ENCODE peak calls at places on chromosome 12, in seven cellular contexts. One of them, this sample, is unnamed.

GRCh38 chr12:67704071-67704470 is 55.5 kb downstream of the DYRK2 start:
- DNase-seq in kidney epithelial cell: no peak
- DNase-seq in ovary: no peak
- DNase-seq in nephron progenitor cell: no peak
- DNase-seq in left ventricle myocardium inferior: no peak
- DNase-seq in RWPE1: no peak
- DNase-seq in astrocyte: no peak
- DNase-seq in this sample: no peak

GRCh38 chr12:84508943-84509342 is 403.7 kb downstream of the SLC6A15 start:
- DNase-seq in ovary: no peak
- DNase-seq in RWPE1: peak; percentile 31
- DNase-seq in astrocyte: no peak
- DNase-seq in kidney epithelial cell: no peak
- DNase-seq in left ventricle myocardium inferior: peak; percentile 32
- DNase-seq in nephron progenitor cell: no peak
- DNase-seq in this sample: no peak

GRCh38 chr12:3155710-3156386 is 78.7 kb downstream of the TSPAN9 start:
- DNase-seq in RWPE1: no peak
- DNase-seq in left ventricle myocardium inferior: no peak
- DNase-seq in ovary: no peak
- DNase-seq in nephron progenitor cell: no peak
- DNase-seq in kidney epithelial cell: no peak
- DNase-seq in astrocyte: no peak
- DNase-seq in this sample: no peak

GRCh38 chr12:120264511-120265202 is 873 bp downstream of the PXN start:
- DNase-seq in nephron progenitor cell: no peak
- DNase-seq in RWPE1: peak; percentile 89
- DNase-seq in kidney epithelial cell: no peak
- DNase-seq in left ventricle myocardium inferior: no peak
- DNase-seq in ovary: no peak
- DNase-seq in astrocyte: no peak
- DNase-seq in this sample: peak; percentile 31

GRCh38 chr12:29649722-29650121 is 134.0 kb downstream of the TMTC1 start:
- DNase-seq in ovary: no peak
- DNase-seq in kidney epithelial cell: no peak
- DNase-seq in RWPE1: no peak
- DNase-seq in nephron progenitor cell: no peak
- DNase-seq in astrocyte: no peak
- DNase-seq in left ventricle myocardium inferior: no peak
- DNase-seq in this sample: no peak

GRCh38 chr12:109541412-109541725 is 31.9 kb downstream of the MMAB start:
- DNase-seq in astrocyte: no peak
- DNase-seq in nephron progenitor cell: no peak
- DNase-seq in RWPE1: no peak
- DNase-seq in ovary: no peak
- DNase-seq in kidney epithelial cell: no peak
- DNase-seq in left ventricle myocardium inferior: no peak
- DNase-seq in this sample: no peak

GRCh38 chr12:26523708-26524150 is 309.3 kb downstream of the ITPR2 start:
- DNase-seq in ovary: peak; percentile 92
- DNase-seq in RWPE1: peak; percentile 44
- DNase-seq in nephron progenitor cell: no peak
- DNase-seq in kidney epithelial cell: peak; percentile 43
- DNase-seq in astrocyte: peak; percentile 91
- DNase-seq in left ventricle myocardium inferior: peak; percentile 82
- DNase-seq in this sample: no peak

GRCh38 chr12:55001198-55001827 is 16.8 kb upstream of the TESPA1 start:
- DNase-seq in nephron progenitor cell: no peak
- DNase-seq in ovary: no peak
- DNase-seq in left ventricle myocardium inferior: no peak
- DNase-seq in kidney epithelial cell: no peak
- DNase-seq in astrocyte: no peak
- DNase-seq in RWPE1: no peak
- DNase-seq in this sample: no peak

GRCh38 chr12:50224026-50224692 is 57.0 kb upstream of the CERS5 start:
- DNase-seq in left ventricle myocardium inferior: no peak
- DNase-seq in ovary: no peak
- DNase-seq in astrocyte: peak; percentile 71
- DNase-seq in kidney epithelial cell: peak; percentile 85
- DNase-seq in nephron progenitor cell: no peak
- DNase-seq in RWPE1: peak; percentile 64
- DNase-seq in this sample: peak; percentile 68

GRCh38 chr12:3097836-3098235 is 20.7 kb downstream of the TSPAN9 start:
- DNase-seq in ovary: no peak
- DNase-seq in astrocyte: no peak
- DNase-seq in kidney epithelial cell: no peak
- DNase-seq in RWPE1: no peak
- DNase-seq in nephron progenitor cell: peak; percentile 35
- DNase-seq in left ventricle myocardium inferior: no peak
- DNase-seq in this sample: no peak

GRCh38 chr12:70724444-70724843 is 87.2 kb upstream of the PTPRB start:
- DNase-seq in astrocyte: no peak
- DNase-seq in kidney epithelial cell: no peak
- DNase-seq in ovary: no peak
- DNase-seq in nephron progenitor cell: no peak
- DNase-seq in RWPE1: no peak
- DNase-seq in left ventricle myocardium inferior: no peak
- DNase-seq in this sample: no peak
- TF ChIP-seq CTCF in astrocyte: no peak
- TF ChIP-seq CTCF in kidney epithelial cell: peak; percentile 28
- TF ChIP-seq CTCF in ovary: no peak
- TF ChIP-seq CTCF in nephron progenitor cell: peak; percentile 10
- TF ChIP-seq CTCF in RWPE1: no peak
- TF ChIP-seq CTCF in left ventricle myocardium inferior: peak; percentile 47
- TF ChIP-seq CTCF in this sample: peak; percentile 18

DNA sequence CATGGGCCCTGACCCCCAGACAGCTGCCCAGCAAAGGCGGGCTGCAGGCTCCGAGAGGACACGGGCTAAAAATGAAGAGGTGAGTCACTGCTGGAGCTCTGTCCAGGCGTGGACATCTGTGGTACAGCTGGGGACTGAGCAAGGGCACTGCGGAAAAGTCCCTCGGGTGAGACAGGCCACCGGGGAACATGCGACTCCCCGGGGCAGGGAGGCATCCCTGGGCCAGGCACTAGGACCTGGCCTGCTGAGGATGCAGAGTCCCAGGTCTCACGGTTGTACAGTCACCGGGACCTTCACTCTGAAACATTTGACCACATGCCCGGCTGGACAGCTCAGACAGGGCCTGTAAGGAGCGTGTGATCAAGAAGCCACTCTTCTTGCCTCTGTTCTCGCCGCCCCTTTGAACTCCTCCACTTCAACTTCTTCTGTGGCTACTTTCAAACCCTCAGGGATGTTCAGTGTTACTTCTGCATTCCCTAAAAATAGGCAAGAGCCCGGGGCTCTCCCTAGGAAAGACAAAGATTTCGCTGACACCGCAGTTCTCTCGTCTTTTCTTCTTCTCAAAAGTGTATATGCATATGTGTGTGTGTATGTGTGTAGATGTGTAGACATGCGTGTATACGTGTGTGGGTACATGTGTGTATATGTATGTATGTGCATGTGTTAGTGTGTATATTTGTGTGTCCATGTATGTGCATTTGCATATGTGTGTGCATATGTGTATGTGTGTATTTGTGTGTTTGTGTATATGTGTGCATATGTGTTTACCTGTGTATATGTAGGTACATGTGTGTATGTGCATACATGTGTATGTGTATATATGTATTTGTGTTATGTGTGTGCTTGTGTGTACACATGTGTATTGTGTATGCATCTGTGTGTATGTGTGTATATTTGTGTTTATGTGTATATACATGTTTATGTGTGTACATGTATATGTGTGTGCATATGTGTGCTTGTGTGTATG is 5.0 kb upstream of the RFLNA start:
- DNase-seq in RWPE1: no peak
- DNase-seq in astrocyte: peak; percentile 57
- DNase-seq in ovary: no peak
- DNase-seq in kidney epithelial cell: no peak
- DNase-seq in left ventricle myocardium inferior: no peak
- DNase-seq in nephron progenitor cell: no peak
- DNase-seq in this sample: no peak
- TF ChIP-seq CTCF in RWPE1: no peak
- TF ChIP-seq CTCF in astrocyte: no peak
- TF ChIP-seq CTCF in ovary: no peak
- TF ChIP-seq CTCF in kidney epithelial cell: no peak
- TF ChIP-seq CTCF in left ventricle myocardium inferior: no peak
- TF ChIP-seq CTCF in nephron progenitor cell: no peak
- TF ChIP-seq CTCF in this sample: no peak

GRCh38 chr12:96989916-96990315 is 82.9 kb downstream of the NEDD1 start:
- DNase-seq in nephron progenitor cell: peak; percentile 28
- DNase-seq in left ventricle myocardium inferior: no peak
- DNase-seq in ovary: no peak
- DNase-seq in kidney epithelial cell: no peak
- DNase-seq in astrocyte: peak; percentile 7
- DNase-seq in RWPE1: no peak
- DNase-seq in this sample: peak; percentile 21
- TF ChIP-seq CTCF in nephron progenitor cell: no peak
- TF ChIP-seq CTCF in left ventricle myocardium inferior: no peak
- TF ChIP-seq CTCF in ovary: no peak
- TF ChIP-seq CTCF in kidney epithelial cell: peak; percentile 34
- TF ChIP-seq CTCF in astrocyte: peak; percentile 32
- TF ChIP-seq CTCF in RWPE1: peak; percentile 13
- TF ChIP-seq CTCF in this sample: peak; percentile 18

DNA sequence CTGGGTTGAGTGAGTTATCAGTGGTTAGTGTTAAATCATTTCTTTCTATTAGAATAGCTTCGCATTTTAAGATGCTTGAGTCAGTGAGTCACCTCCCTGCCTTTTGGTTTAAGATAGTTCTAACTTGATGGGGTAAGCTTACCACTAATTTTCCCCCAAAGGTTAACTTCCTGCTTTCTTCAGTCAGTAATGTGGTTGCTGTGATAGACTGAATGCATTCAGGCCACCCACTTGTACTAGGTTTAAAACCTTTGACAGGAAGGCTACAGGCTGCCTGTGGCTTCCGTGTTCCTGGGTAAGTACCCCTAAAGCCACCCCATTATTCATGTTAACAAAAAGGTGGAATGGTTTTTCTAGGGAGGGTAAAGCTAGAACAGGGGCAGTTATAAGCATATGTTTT is 25.3 kb downstream of the CLEC2A start:
- DNase-seq in nephron progenitor cell: no peak
- DNase-seq in ovary: no peak
- DNase-seq in kidney epithelial cell: no peak
- DNase-seq in astrocyte: no peak
- DNase-seq in left ventricle myocardium inferior: no peak
- DNase-seq in RWPE1: no peak
- DNase-seq in this sample: peak; percentile 55
- TF ChIP-seq CTCF in nephron progenitor cell: no peak
- TF ChIP-seq CTCF in ovary: no peak
- TF ChIP-seq CTCF in kidney epithelial cell: no peak
- TF ChIP-seq CTCF in astrocyte: no peak
- TF ChIP-seq CTCF in left ventricle myocardium inferior: no peak
- TF ChIP-seq CTCF in RWPE1: no peak
- TF ChIP-seq CTCF in this sample: no peak

This sample was measured in activated CD8-positive, alpha-beta T cell treated with anti-CD3 and anti-CD28 coated beads for 36 hours.